ENCODE peak calls at places on chromosomes 16 and 17, in nine cellular contexts. One of them, this sample, is unnamed.

GRCh38 chr17:37750768-37751466 is 6.1 kb upstream of the HNF1B start:
- DNase-seq in kidney: no peak
- DNase-seq in stimulated activated CD4-positive, alpha-beta T cell treated with anti-CD3 and anti-CD28 coated beads, Interleukin-4, amount 100 ng/mL, for 1 hour: no peak
- DNase-seq in midbrain: no peak
- DNase-seq in astrocyte of the cerebellum: no peak
- DNase-seq in fibroblast of pulmonary artery: no peak
- DNase-seq in endothelial cell of umbilical vein: no peak
- DNase-seq in activated CD8-positive, alpha-beta memory T cell treated with anti-CD3 and anti-CD28 coated beads for 4 hours: no peak
- DNase-seq in T-helper 9 cell: no peak
- DNase-seq in this sample: no peak

GRCh38 chr16:81544261-81544660 is 99.7 kb downstream of the CMIP start:
- DNase-seq in kidney: peak
- DNase-seq in stimulated activated CD4-positive, alpha-beta T cell treated with anti-CD3 and anti-CD28 coated beads, Interleukin-4, amount 100 ng/mL, for 1 hour: no peak
- DNase-seq in midbrain: no peak
- DNase-seq in astrocyte of the cerebellum: no peak
- DNase-seq in fibroblast of pulmonary artery: no peak
- DNase-seq in endothelial cell of umbilical vein: peak
- DNase-seq in activated CD8-positive, alpha-beta memory T cell treated with anti-CD3 and anti-CD28 coated beads for 4 hours: no peak
- DNase-seq in T-helper 9 cell: no peak
- DNase-seq in this sample: no peak

GRCh38 chr17:55420776-55421178 is 858 bp downstream of the MMD start:
- DNase-seq in kidney: peak
- DNase-seq in stimulated activated CD4-positive, alpha-beta T cell treated with anti-CD3 and anti-CD28 coated beads, Interleukin-4, amount 100 ng/mL, for 1 hour: peak
- DNase-seq in midbrain: no peak
- DNase-seq in astrocyte of the cerebellum: no peak
- DNase-seq in fibroblast of pulmonary artery: no peak
- DNase-seq in endothelial cell of umbilical vein: no peak
- DNase-seq in activated CD8-positive, alpha-beta memory T cell treated with anti-CD3 and anti-CD28 coated beads for 4 hours: no peak
- DNase-seq in T-helper 9 cell: peak
- DNase-seq in this sample: no peak

GRCh38 chr16:71933913-71934696 is 38.8 kb downstream of the IST1 start:
- DNase-seq in kidney: no peak
- DNase-seq in stimulated activated CD4-positive, alpha-beta T cell treated with anti-CD3 and anti-CD28 coated beads, Interleukin-4, amount 100 ng/mL, for 1 hour: no peak
- DNase-seq in midbrain: no peak
- DNase-seq in astrocyte of the cerebellum: peak
- DNase-seq in fibroblast of pulmonary artery: no peak
- DNase-seq in endothelial cell of umbilical vein: no peak
- DNase-seq in activated CD8-positive, alpha-beta memory T cell treated with anti-CD3 and anti-CD28 coated beads for 4 hours: no peak
- DNase-seq in T-helper 9 cell: no peak
- DNase-seq in this sample: no peak

GRCh38 chr16:3035289-3035971 is 1.3 kb downstream of the BICDL2 start:
- DNase-seq in kidney: peak
- DNase-seq in stimulated activated CD4-positive, alpha-beta T cell treated with anti-CD3 and anti-CD28 coated beads, Interleukin-4, amount 100 ng/mL, for 1 hour: no peak
- DNase-seq in midbrain: no peak
- DNase-seq in astrocyte of the cerebellum: no peak
- DNase-seq in fibroblast of pulmonary artery: no peak
- DNase-seq in endothelial cell of umbilical vein: no peak
- DNase-seq in activated CD8-positive, alpha-beta memory T cell treated with anti-CD3 and anti-CD28 coated beads for 4 hours: no peak
- DNase-seq in T-helper 9 cell: no peak
- DNase-seq in this sample: no peak

GRCh38 chr17:14212401-14212800 is 24.3 kb downstream of the CDRT15 start:
- DNase-seq in kidney: no peak
- DNase-seq in stimulated activated CD4-positive, alpha-beta T cell treated with anti-CD3 and anti-CD28 coated beads, Interleukin-4, amount 100 ng/mL, for 1 hour: no peak
- DNase-seq in midbrain: no peak
- DNase-seq in astrocyte of the cerebellum: no peak
- DNase-seq in fibroblast of pulmonary artery: no peak
- DNase-seq in endothelial cell of umbilical vein: no peak
- DNase-seq in activated CD8-positive, alpha-beta memory T cell treated with anti-CD3 and anti-CD28 coated beads for 4 hours: no peak
- DNase-seq in T-helper 9 cell: no peak
- DNase-seq in this sample: no peak

GRCh38 chr17:29977836-29978235 is 36.4 kb downstream of the EFCAB5 start:
- DNase-seq in kidney: no peak
- DNase-seq in stimulated activated CD4-positive, alpha-beta T cell treated with anti-CD3 and anti-CD28 coated beads, Interleukin-4, amount 100 ng/mL, for 1 hour: no peak
- DNase-seq in midbrain: no peak
- DNase-seq in astrocyte of the cerebellum: no peak
- DNase-seq in fibroblast of pulmonary artery: peak
- DNase-seq in endothelial cell of umbilical vein: no peak
- DNase-seq in activated CD8-positive, alpha-beta memory T cell treated with anti-CD3 and anti-CD28 coated beads for 4 hours: no peak
- DNase-seq in T-helper 9 cell: no peak
- DNase-seq in this sample: no peak

GRCh38 chr17:79892457-79893236 is 53.4 kb upstream of the CBX4 start:
- DNase-seq in kidney: no peak
- DNase-seq in stimulated activated CD4-positive, alpha-beta T cell treated with anti-CD3 and anti-CD28 coated beads, Interleukin-4, amount 100 ng/mL, for 1 hour: no peak
- DNase-seq in midbrain: no peak
- DNase-seq in astrocyte of the cerebellum: no peak
- DNase-seq in fibroblast of pulmonary artery: no peak
- DNase-seq in endothelial cell of umbilical vein: no peak
- DNase-seq in activated CD8-positive, alpha-beta memory T cell treated with anti-CD3 and anti-CD28 coated beads for 4 hours: no peak
- DNase-seq in T-helper 9 cell: no peak
- DNase-seq in this sample: no peak

GRCh38 chr17:17500999-17501605 is 4.9 kb upstream of the RASD1 start:
- DNase-seq in kidney: peak
- DNase-seq in stimulated activated CD4-positive, alpha-beta T cell treated with anti-CD3 and anti-CD28 coated beads, Interleukin-4, amount 100 ng/mL, for 1 hour: no peak
- DNase-seq in midbrain: no peak
- DNase-seq in astrocyte of the cerebellum: no peak
- DNase-seq in fibroblast of pulmonary artery: no peak
- DNase-seq in endothelial cell of umbilical vein: no peak
- DNase-seq in activated CD8-positive, alpha-beta memory T cell treated with anti-CD3 and anti-CD28 coated beads for 4 hours: no peak
- DNase-seq in T-helper 9 cell: no peak
- DNase-seq in this sample: no peak

GRCh38 chr17:10088444-10088843 is 110.0 kb downstream of the GAS7 start:
- DNase-seq in kidney: no peak
- DNase-seq in stimulated activated CD4-positive, alpha-beta T cell treated with anti-CD3 and anti-CD28 coated beads, Interleukin-4, amount 100 ng/mL, for 1 hour: no peak
- DNase-seq in midbrain: no peak
- DNase-seq in astrocyte of the cerebellum: no peak
- DNase-seq in fibroblast of pulmonary artery: no peak
- DNase-seq in endothelial cell of umbilical vein: no peak
- DNase-seq in activated CD8-positive, alpha-beta memory T cell treated with anti-CD3 and anti-CD28 coated beads for 4 hours: no peak
- DNase-seq in T-helper 9 cell: no peak
- DNase-seq in this sample: no peak

GRCh38 chr16:54568897-54569807 is 282.6 kb upstream of the IRX3 start:
- DNase-seq in kidney: no peak
- DNase-seq in stimulated activated CD4-positive, alpha-beta T cell treated with anti-CD3 and anti-CD28 coated beads, Interleukin-4, amount 100 ng/mL, for 1 hour: no peak
- DNase-seq in midbrain: no peak
- DNase-seq in astrocyte of the cerebellum: peak
- DNase-seq in fibroblast of pulmonary artery: no peak
- DNase-seq in endothelial cell of umbilical vein: no peak
- DNase-seq in activated CD8-positive, alpha-beta memory T cell treated with anti-CD3 and anti-CD28 coated beads for 4 hours: no peak
- DNase-seq in T-helper 9 cell: no peak
- DNase-seq in this sample: no peak

GRCh38 chr17:4170639-4171280 is 27.8 kb downstream of the CYB5D2 start:
- DNase-seq in kidney: peak
- DNase-seq in stimulated activated CD4-positive, alpha-beta T cell treated with anti-CD3 and anti-CD28 coated beads, Interleukin-4, amount 100 ng/mL, for 1 hour: no peak
- DNase-seq in midbrain: no peak
- DNase-seq in astrocyte of the cerebellum: no peak
- DNase-seq in fibroblast of pulmonary artery: no peak
- DNase-seq in endothelial cell of umbilical vein: no peak
- DNase-seq in activated CD8-positive, alpha-beta memory T cell treated with anti-CD3 and anti-CD28 coated beads for 4 hours: no peak
- DNase-seq in T-helper 9 cell: no peak
- DNase-seq in this sample: no peak

GRCh38 chr16:72910371-72910770 is 137.6 kb downstream of the ZFHX3 start:
- DNase-seq in kidney: no peak
- DNase-seq in stimulated activated CD4-positive, alpha-beta T cell treated with anti-CD3 and anti-CD28 coated beads, Interleukin-4, amount 100 ng/mL, for 1 hour: no peak
- DNase-seq in midbrain: no peak
- DNase-seq in astrocyte of the cerebellum: no peak
- DNase-seq in fibroblast of pulmonary artery: no peak
- DNase-seq in endothelial cell of umbilical vein: no peak
- DNase-seq in activated CD8-positive, alpha-beta memory T cell treated with anti-CD3 and anti-CD28 coated beads for 4 hours: no peak
- DNase-seq in T-helper 9 cell: no peak
- DNase-seq in this sample: no peak

GRCh38 chr17:10683853-10684252 is 13.5 kb downstream of the SCO1 start:
- DNase-seq in kidney: no peak
- DNase-seq in stimulated activated CD4-positive, alpha-beta T cell treated with anti-CD3 and anti-CD28 coated beads, Interleukin-4, amount 100 ng/mL, for 1 hour: no peak
- DNase-seq in midbrain: no peak
- DNase-seq in astrocyte of the cerebellum: no peak
- DNase-seq in fibroblast of pulmonary artery: peak
- DNase-seq in endothelial cell of umbilical vein: peak
- DNase-seq in activated CD8-positive, alpha-beta memory T cell treated with anti-CD3 and anti-CD28 coated beads for 4 hours: no peak
- DNase-seq in T-helper 9 cell: no peak
- DNase-seq in this sample: no peak

GRCh38 chr16:20849587-20850390 is 43.5 kb downstream of the REXO5 start:
- DNase-seq in kidney: peak
- DNase-seq in stimulated activated CD4-positive, alpha-beta T cell treated with anti-CD3 and anti-CD28 coated beads, Interleukin-4, amount 100 ng/mL, for 1 hour: peak
- DNase-seq in midbrain: peak
- DNase-seq in astrocyte of the cerebellum: peak
- DNase-seq in fibroblast of pulmonary artery: peak
- DNase-seq in endothelial cell of umbilical vein: peak
- DNase-seq in activated CD8-positive, alpha-beta memory T cell treated with anti-CD3 and anti-CD28 coated beads for 4 hours: peak
- DNase-seq in T-helper 9 cell: peak
- DNase-seq in this sample: peak

GRCh38 chr17:67546578-67547527 is 169.8 kb downstream of the PITPNC1 start:
- DNase-seq in kidney: peak
- DNase-seq in stimulated activated CD4-positive, alpha-beta T cell treated with anti-CD3 and anti-CD28 coated beads, Interleukin-4, amount 100 ng/mL, for 1 hour: no peak
- DNase-seq in midbrain: peak
- DNase-seq in astrocyte of the cerebellum: no peak
- DNase-seq in fibroblast of pulmonary artery: peak
- DNase-seq in endothelial cell of umbilical vein: peak
- DNase-seq in activated CD8-positive, alpha-beta memory T cell treated with anti-CD3 and anti-CD28 coated beads for 4 hours: no peak
- DNase-seq in T-helper 9 cell: no peak
- DNase-seq in this sample: peak

GRCh38 chr17:48995871-48996695 is 1.1 kb upstream of the IGF2BP1 start:
- DNase-seq in kidney: no peak
- DNase-seq in stimulated activated CD4-positive, alpha-beta T cell treated with anti-CD3 and anti-CD28 coated beads, Interleukin-4, amount 100 ng/mL, for 1 hour: peak
- DNase-seq in midbrain: no peak
- DNase-seq in astrocyte of the cerebellum: no peak
- DNase-seq in fibroblast of pulmonary artery: no peak
- DNase-seq in endothelial cell of umbilical vein: peak
- DNase-seq in activated CD8-positive, alpha-beta memory T cell treated with anti-CD3 and anti-CD28 coated beads for 4 hours: no peak
- DNase-seq in T-helper 9 cell: no peak
- DNase-seq in this sample: no peak

GRCh38 chr17:76912585-76912984 is 44.4 kb downstream of the MGAT5B start:
- DNase-seq in kidney: peak
- DNase-seq in stimulated activated CD4-positive, alpha-beta T cell treated with anti-CD3 and anti-CD28 coated beads, Interleukin-4, amount 100 ng/mL, for 1 hour: no peak
- DNase-seq in midbrain: no peak
- DNase-seq in astrocyte of the cerebellum: no peak
- DNase-seq in fibroblast of pulmonary artery: no peak
- DNase-seq in endothelial cell of umbilical vein: no peak
- DNase-seq in activated CD8-positive, alpha-beta memory T cell treated with anti-CD3 and anti-CD28 coated beads for 4 hours: no peak
- DNase-seq in T-helper 9 cell: no peak
- DNase-seq in this sample: no peak

GRCh38 chr17:82836823-82837357 is 2.9 kb downstream of the ZNF750 start:
- DNase-seq in kidney: no peak
- DNase-seq in stimulated activated CD4-positive, alpha-beta T cell treated with anti-CD3 and anti-CD28 coated beads, Interleukin-4, amount 100 ng/mL, for 1 hour: no peak
- DNase-seq in midbrain: no peak
- DNase-seq in astrocyte of the cerebellum: no peak
- DNase-seq in fibroblast of pulmonary artery: no peak
- DNase-seq in endothelial cell of umbilical vein: no peak
- DNase-seq in activated CD8-positive, alpha-beta memory T cell treated with anti-CD3 and anti-CD28 coated beads for 4 hours: no peak
- DNase-seq in T-helper 9 cell: no peak
- DNase-seq in this sample: no peak

GRCh38 chr16:9761870-9762269 is 420.4 kb downstream of the GRIN2A start:
- DNase-seq in kidney: no peak
- DNase-seq in stimulated activated CD4-positive, alpha-beta T cell treated with anti-CD3 and anti-CD28 coated beads, Interleukin-4, amount 100 ng/mL, for 1 hour: no peak
- DNase-seq in midbrain: peak
- DNase-seq in astrocyte of the cerebellum: no peak
- DNase-seq in fibroblast of pulmonary artery: no peak
- DNase-seq in endothelial cell of umbilical vein: no peak
- DNase-seq in activated CD8-positive, alpha-beta memory T cell treated with anti-CD3 and anti-CD28 coated beads for 4 hours: no peak
- DNase-seq in T-helper 9 cell: no peak
- DNase-seq in this sample: no peak

GRCh38 chr16:77723108-77723514 is 797 bp downstream of the NUDT7 start:
- DNase-seq in kidney: no peak
- DNase-seq in stimulated activated CD4-positive, alpha-beta T cell treated with anti-CD3 and anti-CD28 coated beads, Interleukin-4, amount 100 ng/mL, for 1 hour: no peak
- DNase-seq in midbrain: peak
- DNase-seq in astrocyte of the cerebellum: peak
- DNase-seq in fibroblast of pulmonary artery: peak
- DNase-seq in endothelial cell of umbilical vein: peak
- DNase-seq in activated CD8-positive, alpha-beta memory T cell treated with anti-CD3 and anti-CD28 coated beads for 4 hours: no peak
- DNase-seq in T-helper 9 cell: no peak
- DNase-seq in this sample: no peak

GRCh38 chr16:29877266-29877961 is 14.4 kb upstream of the CDIPT start:
- DNase-seq in kidney: no peak
- DNase-seq in stimulated activated CD4-positive, alpha-beta T cell treated with anti-CD3 and anti-CD28 coated beads, Interleukin-4, amount 100 ng/mL, for 1 hour: peak
- DNase-seq in midbrain: no peak
- DNase-seq in astrocyte of the cerebellum: no peak
- DNase-seq in fibroblast of pulmonary artery: peak
- DNase-seq in endothelial cell of umbilical vein: peak
- DNase-seq in activated CD8-positive, alpha-beta memory T cell treated with anti-CD3 and anti-CD28 coated beads for 4 hours: no peak
- DNase-seq in T-helper 9 cell: peak
- DNase-seq in this sample: no peak

GRCh38 chr16:24491721-24492120 is 47.6 kb upstream of the RBBP6 start:
- DNase-seq in kidney: no peak
- DNase-seq in stimulated activated CD4-positive, alpha-beta T cell treated with anti-CD3 and anti-CD28 coated beads, Interleukin-4, amount 100 ng/mL, for 1 hour: no peak
- DNase-seq in midbrain: no peak
- DNase-seq in astrocyte of the cerebellum: no peak
- DNase-seq in fibroblast of pulmonary artery: no peak
- DNase-seq in endothelial cell of umbilical vein: no peak
- DNase-seq in activated CD8-positive, alpha-beta memory T cell treated with anti-CD3 and anti-CD28 coated beads for 4 hours: no peak
- DNase-seq in T-helper 9 cell: no peak
- DNase-seq in this sample: no peak

GRCh38 chr17:37607637-37608368 is 1.4 kb downstream of the SYNRG start:
- DNase-seq in kidney: no peak
- DNase-seq in stimulated activated CD4-positive, alpha-beta T cell treated with anti-CD3 and anti-CD28 coated beads, Interleukin-4, amount 100 ng/mL, for 1 hour: peak
- DNase-seq in midbrain: no peak
- DNase-seq in astrocyte of the cerebellum: no peak
- DNase-seq in fibroblast of pulmonary artery: no peak
- DNase-seq in endothelial cell of umbilical vein: no peak
- DNase-seq in activated CD8-positive, alpha-beta memory T cell treated with anti-CD3 and anti-CD28 coated beads for 4 hours: no peak
- DNase-seq in T-helper 9 cell: no peak
- DNase-seq in this sample: no peak

GRCh38 chr17:19578545-19578944 is 44.9 kb downstream of the SLC47A1 start:
- DNase-seq in kidney: no peak
- DNase-seq in stimulated activated CD4-positive, alpha-beta T cell treated with anti-CD3 and anti-CD28 coated beads, Interleukin-4, amount 100 ng/mL, for 1 hour: no peak
- DNase-seq in midbrain: no peak
- DNase-seq in astrocyte of the cerebellum: no peak
- DNase-seq in fibroblast of pulmonary artery: peak
- DNase-seq in endothelial cell of umbilical vein: no peak
- DNase-seq in activated CD8-positive, alpha-beta memory T cell treated with anti-CD3 and anti-CD28 coated beads for 4 hours: no peak
- DNase-seq in T-helper 9 cell: no peak
- DNase-seq in this sample: no peak

GRCh38 chr17:44235583-44235936 is 16.1 kb upstream of the UBTF start:
- DNase-seq in kidney: no peak
- DNase-seq in stimulated activated CD4-positive, alpha-beta T cell treated with anti-CD3 and anti-CD28 coated beads, Interleukin-4, amount 100 ng/mL, for 1 hour: no peak
- DNase-seq in midbrain: no peak
- DNase-seq in astrocyte of the cerebellum: no peak
- DNase-seq in fibroblast of pulmonary artery: peak
- DNase-seq in endothelial cell of umbilical vein: no peak
- DNase-seq in activated CD8-positive, alpha-beta memory T cell treated with anti-CD3 and anti-CD28 coated beads for 4 hours: no peak
- DNase-seq in T-helper 9 cell: no peak
- DNase-seq in this sample: no peak

GRCh38 chr16:64412578-64413280 is 709.1 kb downstream of the CDH11 start:
- DNase-seq in kidney: no peak
- DNase-seq in stimulated activated CD4-positive, alpha-beta T cell treated with anti-CD3 and anti-CD28 coated beads, Interleukin-4, amount 100 ng/mL, for 1 hour: no peak
- DNase-seq in midbrain: no peak
- DNase-seq in astrocyte of the cerebellum: no peak
- DNase-seq in fibroblast of pulmonary artery: peak
- DNase-seq in endothelial cell of umbilical vein: no peak
- DNase-seq in activated CD8-positive, alpha-beta memory T cell treated with anti-CD3 and anti-CD28 coated beads for 4 hours: no peak
- DNase-seq in T-helper 9 cell: no peak
- DNase-seq in this sample: no peak

GRCh38 chr16:26993511-26993910 is 73.2 kb upstream of the C16orf82 start:
- DNase-seq in kidney: no peak
- DNase-seq in stimulated activated CD4-positive, alpha-beta T cell treated with anti-CD3 and anti-CD28 coated beads, Interleukin-4, amount 100 ng/mL, for 1 hour: no peak
- DNase-seq in midbrain: no peak
- DNase-seq in astrocyte of the cerebellum: no peak
- DNase-seq in fibroblast of pulmonary artery: no peak
- DNase-seq in endothelial cell of umbilical vein: no peak
- DNase-seq in activated CD8-positive, alpha-beta memory T cell treated with anti-CD3 and anti-CD28 coated beads for 4 hours: no peak
- DNase-seq in T-helper 9 cell: no peak
- DNase-seq in this sample: no peak

GRCh38 chr17:60464343-60464742 is 42.1 kb downstream of the CHCT1 start:
- DNase-seq in kidney: no peak
- DNase-seq in stimulated activated CD4-positive, alpha-beta T cell treated with anti-CD3 and anti-CD28 coated beads, Interleukin-4, amount 100 ng/mL, for 1 hour: no peak
- DNase-seq in midbrain: no peak
- DNase-seq in astrocyte of the cerebellum: no peak
- DNase-seq in fibroblast of pulmonary artery: no peak
- DNase-seq in endothelial cell of umbilical vein: no peak
- DNase-seq in activated CD8-positive, alpha-beta memory T cell treated with anti-CD3 and anti-CD28 coated beads for 4 hours: no peak
- DNase-seq in T-helper 9 cell: no peak
- DNase-seq in this sample: no peak

GRCh38 chr17:78268191-78268874 is 36.9 kb downstream of the TMEM235 start:
- DNase-seq in kidney: peak
- DNase-seq in stimulated activated CD4-positive, alpha-beta T cell treated with anti-CD3 and anti-CD28 coated beads, Interleukin-4, amount 100 ng/mL, for 1 hour: no peak
- DNase-seq in midbrain: no peak
- DNase-seq in astrocyte of the cerebellum: no peak
- DNase-seq in fibroblast of pulmonary artery: no peak
- DNase-seq in endothelial cell of umbilical vein: no peak
- DNase-seq in activated CD8-positive, alpha-beta memory T cell treated with anti-CD3 and anti-CD28 coated beads for 4 hours: no peak
- DNase-seq in T-helper 9 cell: no peak
- DNase-seq in this sample: no peak

GRCh38 chr17:45918241-45918745 is 23.9 kb downstream of the MAPT start:
- DNase-seq in kidney: no peak
- DNase-seq in stimulated activated CD4-positive, alpha-beta T cell treated with anti-CD3 and anti-CD28 coated beads, Interleukin-4, amount 100 ng/mL, for 1 hour: no peak
- DNase-seq in midbrain: no peak
- DNase-seq in astrocyte of the cerebellum: no peak
- DNase-seq in fibroblast of pulmonary artery: no peak
- DNase-seq in endothelial cell of umbilical vein: no peak
- DNase-seq in activated CD8-positive, alpha-beta memory T cell treated with anti-CD3 and anti-CD28 coated beads for 4 hours: no peak
- DNase-seq in T-helper 9 cell: no peak
- DNase-seq in this sample: no peak